ENCODE peak calls at places on chromosomes 2 and 18, in four cellular contexts. One of them, this sample, is unnamed.
A peak's percentile ranks its signal among the peaks of the same experiment; 100 is the strongest.

GRCh38 chr18:26568926-26569700 is 20.8 kb upstream of the KCTD1 start:
- DNase-seq in fibroblast of the aortic adventitia: no peak
- DNase-seq in HFF-Myc: no peak
- DNase-seq in prostate gland: no peak
- DNase-seq in this sample: no peak

GRCh38 chr2:237483018-237483731 is 3.9 kb upstream of the MLPH start:
- DNase-seq in fibroblast of the aortic adventitia: peak; percentile 57
- DNase-seq in HFF-Myc: no peak
- DNase-seq in prostate gland: peak; percentile 85
- DNase-seq in this sample: peak; percentile 57

GRCh38 chr18:41666251-41666650 is 288.8 kb upstream of the PIK3C3 start:
- DNase-seq in fibroblast of the aortic adventitia: no peak
- DNase-seq in HFF-Myc: no peak
- DNase-seq in prostate gland: no peak
- DNase-seq in this sample: no peak

GRCh38 chr2:82641781-82642180 is 1817.3 kb downstream of the SUCLG1 start:
- DNase-seq in fibroblast of the aortic adventitia: no peak
- DNase-seq in HFF-Myc: no peak
- DNase-seq in prostate gland: no peak
- DNase-seq in this sample: no peak

GRCh38 chr2:44937688-44938240 is 3.7 kb upstream of the SIX3 start:
- DNase-seq in fibroblast of the aortic adventitia: no peak
- DNase-seq in HFF-Myc: no peak
- DNase-seq in prostate gland: no peak
- DNase-seq in this sample: no peak

GRCh38 chr2:239821694-239822075 is 203.5 kb downstream of the NDUFA10 start:
- DNase-seq in fibroblast of the aortic adventitia: no peak
- DNase-seq in HFF-Myc: no peak
- DNase-seq in prostate gland: no peak
- DNase-seq in this sample: no peak

GRCh38 chr2:96914332-96914731 is 44.5 kb upstream of the SEMA4C start:
- DNase-seq in fibroblast of the aortic adventitia: peak; percentile 63
- DNase-seq in HFF-Myc: no peak
- DNase-seq in prostate gland: no peak
- DNase-seq in this sample: no peak

GRCh38 chr18:56202567-56203136 is 435.7 kb downstream of the TXNL1 start:
- DNase-seq in fibroblast of the aortic adventitia: peak; percentile 53
- DNase-seq in HFF-Myc: no peak
- DNase-seq in prostate gland: no peak
- DNase-seq in this sample: no peak

GRCh38 chr2:85063981-85064599 is 69.1 kb upstream of the TCF7L1 start:
- DNase-seq in fibroblast of the aortic adventitia: peak; percentile 62
- DNase-seq in HFF-Myc: no peak
- DNase-seq in prostate gland: no peak
- DNase-seq in this sample: no peak

GRCh38 chr2:85064927-85065630 is 68.1 kb upstream of the TCF7L1 start:
- DNase-seq in fibroblast of the aortic adventitia: no peak
- DNase-seq in HFF-Myc: no peak
- DNase-seq in prostate gland: no peak
- DNase-seq in this sample: no peak

GRCh38 chr2:85066006-85066405 is 67.2 kb upstream of the TCF7L1 start:
- DNase-seq in fibroblast of the aortic adventitia: no peak
- DNase-seq in HFF-Myc: no peak
- DNase-seq in prostate gland: no peak
- DNase-seq in this sample: no peak

GRCh38 chr2:85071096-85071495 is 62.1 kb upstream of the TCF7L1 start:
- DNase-seq in fibroblast of the aortic adventitia: peak; percentile 30
- DNase-seq in HFF-Myc: no peak
- DNase-seq in prostate gland: no peak
- DNase-seq in this sample: no peak

DNA sequence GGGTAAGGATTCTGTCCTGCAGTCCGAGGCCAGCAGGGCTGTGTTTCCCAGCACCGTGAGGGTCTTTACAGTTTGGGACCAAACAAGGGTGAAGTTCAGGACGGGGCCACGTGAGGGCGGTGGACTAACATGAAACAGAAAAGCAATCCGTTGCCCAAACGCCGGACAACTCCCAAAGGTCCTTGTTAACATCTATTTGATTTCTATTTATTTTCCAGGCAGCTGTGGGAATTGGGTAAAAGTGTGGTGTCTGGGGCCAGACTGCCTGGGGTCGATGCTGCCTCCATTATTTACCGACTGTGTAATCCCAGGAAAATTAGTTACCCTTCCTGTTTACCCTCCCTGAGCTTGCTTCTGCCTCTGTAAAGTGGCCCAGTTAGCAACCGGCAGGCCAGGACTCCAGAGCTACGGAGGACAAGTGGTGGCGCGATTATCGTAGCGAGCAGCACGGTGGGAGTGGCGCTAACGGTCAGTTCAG is 66.3 kb upstream of the TCF7L1 start:
- DNase-seq in fibroblast of the aortic adventitia: peak; percentile 90
- DNase-seq in HFF-Myc: peak; percentile 58
- DNase-seq in prostate gland: peak; percentile 68
- DNase-seq in this sample: no peak
- H3K4me3 ChIP-seq in fibroblast of the aortic adventitia: peak overlapping the region; percentile 33
- H3K4me3 ChIP-seq in HFF-Myc: no peak overlapping the region
- H3K4me3 ChIP-seq in prostate gland: no peak overlapping the region
- H3K4me3 ChIP-seq in this sample: no peak overlapping the region

DNA sequence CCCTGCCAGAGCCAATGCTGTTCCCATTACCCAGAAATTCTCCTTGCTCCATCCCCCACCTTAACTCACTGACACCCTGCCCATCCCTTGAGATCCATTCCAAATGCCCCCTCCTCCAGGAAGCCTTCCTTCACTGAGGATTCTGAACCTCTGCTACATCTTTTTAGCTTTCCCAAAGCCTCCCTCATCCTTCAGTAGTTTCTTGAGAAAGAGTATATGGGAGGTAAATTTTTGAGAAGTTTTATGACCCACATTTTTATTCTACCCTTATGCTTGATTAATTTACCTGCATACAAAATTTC is 93.1 kb downstream of the INHBB start:
- DNase-seq in fibroblast of the aortic adventitia: no peak
- DNase-seq in HFF-Myc: no peak
- DNase-seq in prostate gland: no peak
- DNase-seq in this sample: no peak
- TF ChIP-seq CTCF in fibroblast of the aortic adventitia: no peak
- TF ChIP-seq CTCF in HFF-Myc: no peak
- TF ChIP-seq CTCF in prostate gland: no peak
- TF ChIP-seq CTCF in this sample: no peak

GRCh38 chr18:57353137-57353939 is 981 bp downstream of the ST8SIA3 start:
- DNase-seq in fibroblast of the aortic adventitia: no peak
- DNase-seq in HFF-Myc: no peak
- DNase-seq in prostate gland: no peak
- DNase-seq in this sample: no peak
- H3K4me3 ChIP-seq in fibroblast of the aortic adventitia: no peak overlapping the region
- H3K4me3 ChIP-seq in HFF-Myc: no peak overlapping the region
- H3K4me3 ChIP-seq in prostate gland: no peak overlapping the region
- H3K4me3 ChIP-seq in this sample: no peak overlapping the region

GRCh38 chr18:75408554-75409506 is 18.7 kb downstream of the SMIM21 start:
- DNase-seq in fibroblast of the aortic adventitia: peak; percentile 94
- DNase-seq in HFF-Myc: peak; percentile 96
- DNase-seq in prostate gland: no peak
- DNase-seq in this sample: peak; percentile 93
- TF ChIP-seq CTCF in fibroblast of the aortic adventitia: no peak
- TF ChIP-seq CTCF in HFF-Myc: no peak
- TF ChIP-seq CTCF in prostate gland: no peak
- TF ChIP-seq CTCF in this sample: no peak

DNA sequence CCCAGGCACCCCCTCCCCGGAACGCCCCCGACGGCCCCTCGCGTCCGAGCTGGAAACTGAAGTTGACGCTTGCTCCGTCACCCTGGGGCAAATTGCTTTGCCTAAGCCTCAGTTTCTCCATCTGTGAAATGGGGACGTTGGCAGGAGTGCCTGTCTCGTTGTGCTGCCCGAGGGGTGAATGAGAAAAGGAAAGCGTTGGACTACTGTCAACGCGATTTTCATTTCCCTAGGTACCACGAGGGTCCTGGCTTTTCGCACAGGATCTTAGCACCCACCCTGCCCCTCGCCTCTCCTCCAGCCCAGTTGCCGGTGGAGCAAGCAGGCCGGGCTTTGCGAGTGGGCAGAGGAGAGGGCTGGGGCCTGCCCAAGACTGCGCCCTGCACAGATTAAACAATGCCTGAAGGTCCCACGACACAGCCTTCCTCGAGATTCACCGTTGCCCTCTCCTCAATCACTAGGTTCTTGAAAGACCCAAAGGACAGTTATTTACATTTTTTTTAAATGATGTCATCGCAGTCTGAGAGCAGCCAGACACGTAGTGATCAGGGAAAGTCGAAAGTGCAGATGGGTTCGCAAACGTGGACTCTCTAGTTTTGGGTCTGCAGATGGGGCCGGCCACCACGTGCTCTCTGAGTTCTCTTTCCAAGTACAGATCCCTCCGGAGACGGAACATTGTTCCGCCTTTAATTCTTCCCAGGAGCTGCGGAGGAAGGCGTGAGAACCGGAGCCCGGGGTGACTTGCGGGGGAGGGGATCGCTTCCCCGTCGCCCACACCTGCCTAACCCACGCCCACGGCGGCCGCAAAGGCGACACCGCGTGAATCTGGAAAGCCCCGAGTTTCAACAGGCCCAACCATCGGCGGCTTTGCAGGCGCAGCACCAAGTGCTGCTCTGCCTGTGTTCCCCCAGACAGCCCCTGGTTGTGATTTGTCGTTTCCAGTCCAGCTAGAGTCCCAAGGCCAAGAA is 54.1 kb downstream of the PKDCC start:
- DNase-seq in fibroblast of the aortic adventitia: peak; percentile 74
- DNase-seq in HFF-Myc: peak; percentile 69
- DNase-seq in prostate gland: no peak
- DNase-seq in this sample: peak; percentile 65
- H3K4me3 ChIP-seq in fibroblast of the aortic adventitia: no peak overlapping the region
- H3K4me3 ChIP-seq in HFF-Myc: peak overlapping the region; percentile 20
- H3K4me3 ChIP-seq in prostate gland: peak overlapping the region; percentile 35
- H3K4me3 ChIP-seq in this sample: peak overlapping the region; percentile 27

DNA sequence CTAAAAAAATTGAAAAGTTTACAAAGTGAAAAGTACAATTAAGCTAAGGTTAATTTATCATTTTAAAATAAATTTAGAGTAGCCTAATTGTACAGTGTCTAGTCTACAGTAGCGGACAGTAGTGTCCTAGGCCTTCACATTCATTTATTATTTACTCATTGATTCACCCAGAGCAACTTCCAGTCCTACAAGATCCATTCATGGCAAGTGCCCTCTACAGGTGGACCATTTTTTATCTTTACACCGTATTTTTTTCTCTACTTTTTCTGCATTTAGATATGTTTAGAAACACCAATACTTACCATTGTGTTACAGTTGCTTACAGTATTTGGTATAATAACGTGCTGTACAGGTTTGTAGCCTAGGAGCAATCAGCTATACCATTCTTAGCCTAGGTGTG is 84.1 kb downstream of the TSN start:
- DNase-seq in fibroblast of the aortic adventitia: no peak
- DNase-seq in HFF-Myc: no peak
- DNase-seq in prostate gland: no peak
- DNase-seq in this sample: no peak
- TF ChIP-seq CTCF in fibroblast of the aortic adventitia: no peak
- TF ChIP-seq CTCF in HFF-Myc: no peak
- TF ChIP-seq CTCF in prostate gland: no peak
- TF ChIP-seq CTCF in this sample: no peak

DNA sequence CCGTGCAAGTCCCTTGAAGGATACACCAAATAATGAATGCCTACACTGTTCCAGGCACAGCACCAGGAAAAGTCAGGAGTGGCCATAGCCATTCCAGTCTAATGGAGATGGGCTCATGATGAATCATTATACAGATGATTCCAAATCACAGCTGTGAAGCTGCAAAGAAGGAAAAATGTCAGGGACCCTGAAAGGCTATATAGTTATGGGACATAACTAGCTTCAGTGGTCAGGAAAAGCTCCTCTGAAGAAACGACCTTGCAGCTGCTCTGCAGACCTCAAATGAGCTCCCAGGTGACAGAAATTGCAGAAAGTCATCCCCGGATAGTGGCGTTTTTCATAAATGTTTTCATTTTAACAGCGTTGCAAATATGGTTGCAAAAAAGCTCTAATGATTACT is 200.8 kb downstream of the PTGR3 start:
- DNase-seq in fibroblast of the aortic adventitia: no peak
- DNase-seq in HFF-Myc: no peak
- DNase-seq in prostate gland: no peak
- DNase-seq in this sample: no peak
- H3K4me3 ChIP-seq in fibroblast of the aortic adventitia: no peak overlapping the region
- H3K4me3 ChIP-seq in HFF-Myc: no peak overlapping the region
- H3K4me3 ChIP-seq in prostate gland: no peak overlapping the region
- H3K4me3 ChIP-seq in this sample: no peak overlapping the region

DNA sequence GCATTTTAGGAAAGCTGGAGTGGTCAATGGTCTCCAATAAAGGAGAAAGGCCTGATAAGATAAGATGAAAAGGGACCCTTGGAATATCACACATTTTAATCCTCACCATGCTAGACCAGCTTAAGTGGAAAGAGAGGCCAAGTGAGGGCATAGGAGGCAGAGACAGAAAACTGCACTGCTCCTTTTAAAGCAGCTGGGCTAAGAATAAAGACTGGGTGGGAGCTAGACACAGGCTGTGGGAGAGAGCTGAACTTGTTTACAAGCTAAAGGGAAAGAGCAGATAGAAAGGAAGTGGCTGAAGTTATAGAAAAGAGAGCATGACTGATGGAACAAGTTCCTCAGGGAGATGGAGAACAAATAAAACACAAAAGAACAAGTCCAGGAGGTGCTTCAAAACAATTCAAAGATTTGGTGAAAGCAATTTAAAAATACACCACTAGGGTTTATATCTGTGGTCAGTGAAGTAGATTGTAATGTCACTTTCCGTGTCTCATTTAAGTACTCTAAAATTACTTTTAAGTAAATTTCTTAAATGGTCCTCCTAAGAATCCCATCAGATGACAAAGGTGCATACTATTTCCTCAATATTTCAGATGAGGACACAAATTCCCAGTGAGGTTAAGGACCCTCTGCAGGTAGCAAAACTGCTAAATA is 7.5 kb downstream of the COL5A2 start:
- DNase-seq in fibroblast of the aortic adventitia: no peak
- DNase-seq in HFF-Myc: no peak
- DNase-seq in prostate gland: no peak
- DNase-seq in this sample: no peak
- TF ChIP-seq CTCF in fibroblast of the aortic adventitia: no peak
- TF ChIP-seq CTCF in HFF-Myc: no peak
- TF ChIP-seq CTCF in prostate gland: no peak
- TF ChIP-seq CTCF in this sample: no peak

DNA sequence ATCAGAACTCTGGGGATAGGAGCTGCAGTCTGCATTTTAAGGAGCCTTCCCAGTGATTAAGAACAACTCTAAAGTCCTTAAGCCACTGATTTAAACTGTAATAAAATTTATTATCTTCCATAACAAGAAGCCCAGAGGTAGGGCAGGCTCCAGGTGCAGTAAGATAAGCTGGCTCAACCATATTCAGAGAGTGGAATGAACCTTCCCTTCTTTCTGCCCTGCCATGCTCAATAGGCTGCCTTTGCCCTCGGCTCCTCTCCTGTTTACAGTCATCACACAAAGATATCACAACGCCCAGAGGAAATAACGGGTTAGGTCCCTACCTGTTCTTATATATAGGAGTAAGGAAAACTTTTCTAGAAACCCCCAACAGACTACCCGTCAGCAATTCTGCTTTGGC is 90.5 kb upstream of the CDCA7 start:
- DNase-seq in fibroblast of the aortic adventitia: no peak
- DNase-seq in HFF-Myc: no peak
- DNase-seq in prostate gland: no peak
- DNase-seq in this sample: no peak
- H3K4me3 ChIP-seq in fibroblast of the aortic adventitia: no peak overlapping the region
- H3K4me3 ChIP-seq in HFF-Myc: no peak overlapping the region
- H3K4me3 ChIP-seq in prostate gland: no peak overlapping the region
- H3K4me3 ChIP-seq in this sample: no peak overlapping the region